ENCODE peak calls at places on chromosomes 13 and 19, in six cellular contexts. O is IMR-90; Y is nephron progenitor cell; T is ascending aorta; W is endodermal cell; K is activated T-cell treated with anti-CD3 and anti-CD28 coated beads, Interleukin-2, amount 50 U/mL, for 48 hours. U is an unnamed sample.

GRCh38 chr19:51637362-51637978 is 7.3 kb upstream of the SIGLEC5 start:
- DNase-seq in O (no peak), Y (no peak), T (no peak), W (no peak), K (no peak), U (no peak)

GRCh38 chr13:23391752-23392151 is 41.8 kb downstream of the SACS start:
- DNase-seq in O (peak), Y (no peak), T (no peak), W (no peak), K (no peak), U (no peak)

GRCh38 chr13:74641586-74641985 is 507.4 kb upstream of the KLF12 start:
- DNase-seq in O (peak), Y (no peak), T (no peak), W (no peak), K (no peak), U (no peak)

GRCh38 chr13:112376050-112376681 is at the start of gene SPACA7:
- DNase-seq in O (no peak), Y (no peak), T (no peak), W (no peak), K (no peak), U (no peak)

GRCh38 chr19:38183227-38183914 is 40.7 kb downstream of the DPF1 start:
- DNase-seq in O (no peak), Y (peak), T (no peak), W (peak), K (peak), U (no peak)

GRCh38 chr19:916645-917322 is 349 bp upstream of the KISS1R start:
- DNase-seq in O (no peak), Y (no peak), T (no peak), W (peak), K (peak), U (no peak)

GRCh38 chr19:795691-796581 is 1.3 kb upstream of the PTBP1 start:
- DNase-seq in O (no peak), Y (no peak), T (no peak), W (no peak), K (no peak), U (no peak)

GRCh38 chr19:10808937-10809655 is 26.9 kb downstream of the TMED1 start:
- DNase-seq in O (peak), Y (no peak), T (no peak), W (no peak), K (peak), U (no peak)

GRCh38 chr13:89066868-89067466 is 1395.8 kb downstream of the SLITRK5 start:
- DNase-seq in O (peak), Y (peak), T (no peak), W (peak), K (peak), U (no peak)

GRCh38 chr13:51518847-51519246 is 65.4 kb upstream of the WDFY2 start:
- DNase-seq in O (peak), Y (no peak), T (no peak), W (no peak), K (peak), U (no peak)

GRCh38 chr19:38952395-38953165 is 21.8 kb downstream of the MRPS12 start:
- DNase-seq in O (peak), Y (peak), T (no peak), W (peak), K (no peak), U (no peak)

GRCh38 chr19:50633359-50633758 is 6.3 kb downstream of the SYT3 start:
- DNase-seq in O (no peak), Y (no peak), T (no peak), W (no peak), K (no peak), U (no peak)

GRCh38 chr13:99347335-99347878 is 40.2 kb upstream of the GPR183 start:
- DNase-seq in O (no peak), Y (no peak), T (no peak), W (no peak), K (no peak), U (no peak)

GRCh38 chr13:42747399-42747873 is 33.9 kb upstream of the FAM216B start:
- DNase-seq in O (peak), Y (no peak), T (no peak), W (no peak), K (no peak), U (peak)

GRCh38 chr13:89401209-89401810 is 1730.1 kb downstream of the SLITRK5 start:
- DNase-seq in O (peak), Y (no peak), T (no peak), W (no peak), K (no peak), U (no peak)

GRCh38 chr19:6979341-6979740 is 41.9 kb downstream of the MBD3L2B start:
- DNase-seq in O (no peak), Y (no peak), T (no peak), W (no peak), K (peak), U (no peak)

GRCh38 chr19:11346104-11346940 is at the start of the genes CCDC159 and TMEM205:
- DNase-seq in O (peak), Y (peak), T (peak), W (peak), K (peak), U (peak)

GRCh38 chr19:18173054-18173571 is 500 bp upstream of the IFI30 start:
- DNase-seq in O (no peak), Y (no peak), T (peak), W (no peak), K (no peak), U (no peak)

GRCh38 chr13:19681517-19681916 is 48.1 kb downstream of the MPHOSPH8 start:
- DNase-seq in O (peak), Y (no peak), T (no peak), W (peak), K (no peak), U (no peak)

GRCh38 chr19:17751103-17751911 is at the start of gene FCHO1:
- DNase-seq in O (no peak), Y (no peak), T (peak), W (no peak), K (peak), U (no peak)

GRCh38 chr13:50693755-50694154 is 149.7 kb downstream of the DLEU7 start:
- DNase-seq in O (no peak), Y (peak), T (no peak), W (no peak), K (no peak), U (no peak)

GRCh38 chr19:44816301-44816700 is 7.4 kb downstream of the BCAM start:
- DNase-seq in O (no peak), Y (no peak), T (no peak), W (no peak), K (no peak), U (no peak)

GRCh38 chr13:24212674-24213073 is 52.2 kb downstream of the SPATA13 start:
- DNase-seq in O (no peak), Y (no peak), T (no peak), W (no peak), K (no peak), U (no peak)

GRCh38 chr19:50909240-50910070 is 1.7 kb downstream of the KLK4 start:
- DNase-seq in O (no peak), Y (peak), T (no peak), W (peak), K (peak), U (no peak)

GRCh38 chr19:54114340-54114826 is 1.1 kb downstream of the TFPT start:
- DNase-seq in O (peak), Y (no peak), T (no peak), W (peak), K (peak), U (no peak)

GRCh38 chr13:98467263-98467985 is 109.5 kb downstream of the STK24 start:
- DNase-seq in O (no peak), Y (no peak), T (no peak), W (no peak), K (no peak), U (no peak)

GRCh38 chr19:3507371-3508120 is 1.4 kb downstream of the FZR1 start:
- DNase-seq in O (no peak), Y (peak), T (no peak), W (peak), K (peak), U (no peak)

GRCh38 chr19:56838930-56839664 is 1.4 kb downstream of the PEG3 start:
- DNase-seq in O (no peak), Y (no peak), T (peak), W (no peak), K (peak), U (no peak)

GRCh38 chr19:34838248-34838647 is 65.2 kb upstream of the ZNF599 start:
- DNase-seq in O (no peak), Y (no peak), T (no peak), W (no peak), K (no peak), U (no peak)